ENCODE peak calls at places on chromosomes 3 and 15, in four cellular contexts. C is sigmoid colon, G is AG04450, V is endothelial cell. Y is an unnamed sample.

GRCh38 chr3:52697622-52697946 is 8.0 kb downstream of the GLT8D1 start:
- DNase-seq in V (no peak), G (no peak), C (no peak), Y (no peak)

GRCh38 chr15:37653018-37653417 is 281.4 kb upstream of the TMCO5A start:
- DNase-seq in C (no peak), G (no peak), V (no peak), Y (no peak)

GRCh38 chr15:70715840-70716510 is 47.4 kb downstream of the UACA start:
- DNase-seq in V (no peak), G (no peak), C (no peak), Y (no peak)

GRCh38 chr3:134377896-134378295 is 3.6 kb upstream of the AMOTL2 start:
- DNase-seq in V (no peak), C (peak), G (no peak), Y (no peak)

GRCh38 chr15:88018865-88019626 is 237.5 kb downstream of the NTRK3 start:
- DNase-seq in V (no peak), G (no peak), C (no peak), Y (peak)

GRCh38 chr3:67715911-67716310 is 61.5 kb upstream of the SUCLG2 start:
- DNase-seq in G (no peak), C (no peak), V (no peak), Y (no peak)

GRCh38 chr3:47283193-47283537 is 421 bp downstream of the KLHL18 start:
- DNase-seq in V (no peak), C (peak), G (no peak), Y (peak)

GRCh38 chr3:28294667-28295413 is 53.4 kb downstream of the CMC1 start:
- DNase-seq in C (no peak), V (no peak), G (no peak), Y (no peak)

GRCh38 chr3:149114458-149114857 is 15.0 kb upstream of the HPS3 start:
- DNase-seq in C (no peak), V (no peak), G (no peak), Y (no peak)

GRCh38 chr15:73951044-73951561 is 24.8 kb downstream of the LOXL1 start:
- DNase-seq in G (peak), V (peak), C (peak), Y (peak)
- TF ChIP-seq CTCF in G (peak), V (no peak), C (peak), Y (peak)

DNA sequence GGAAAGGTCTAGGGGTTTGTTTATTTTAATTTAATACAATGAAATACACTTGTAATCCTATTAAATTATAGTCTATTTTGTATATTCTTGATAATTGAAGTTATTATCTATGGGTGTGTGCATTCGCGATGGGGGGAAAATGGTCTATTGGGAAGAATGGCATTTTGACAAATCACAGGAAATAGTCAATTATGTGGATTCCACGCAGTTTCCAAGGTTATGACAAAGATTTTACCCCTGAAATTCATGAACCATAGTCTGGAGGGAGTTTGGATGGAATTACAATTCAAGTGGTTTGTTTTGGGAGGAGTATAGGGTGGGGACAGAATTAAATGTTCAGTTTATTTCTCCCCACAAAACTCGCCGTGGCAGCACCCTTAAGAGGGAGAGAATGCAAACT is 66.5 kb downstream of the RBMS3 start:
- DNase-seq in V (no peak), C (no peak), G (no peak), Y (no peak)
- TF ChIP-seq CTCF in V (no peak), C (no peak), G (no peak), Y (no peak)

GRCh38 chr3:102537122-102537521 is 102.3 kb downstream of the ZPLD1 start:
- DNase-seq in V (no peak), G (no peak), C (no peak), Y (no peak)

GRCh38 chr3:102532901-102533300 is 98.1 kb downstream of the ZPLD1 start:
- DNase-seq in C (no peak), V (no peak), G (no peak), Y (no peak)

GRCh38 chr3:102531686-102532085 is 96.9 kb downstream of the ZPLD1 start:
- DNase-seq in G (no peak), V (no peak), C (no peak), Y (no peak)

GRCh38 chr3:102533784-102534183 is 99.0 kb downstream of the ZPLD1 start:
- DNase-seq in V (no peak), G (no peak), C (no peak), Y (no peak)

GRCh38 chr3:102536479-102536878 is 101.7 kb downstream of the ZPLD1 start:
- DNase-seq in C (no peak), G (peak), V (no peak), Y (no peak)
- TF ChIP-seq CTCF in C (no peak), G (peak), V (peak), Y (peak)

GRCh38 chr15:69303337-69304175 is 4.8 kb downstream of the PAQR5 start:
- DNase-seq in V (no peak), C (no peak), G (no peak), Y (no peak)
- TF ChIP-seq CTCF in V (peak), C (no peak), G (peak), Y (no peak)

GRCh38 chr15:80777836-80778620 is 1.1 kb upstream of the CEMIP start:
- DNase-seq in V (no peak), G (no peak), C (no peak), Y (no peak)

GRCh38 chr15:80778964-80779657 is at the start of gene CEMIP:
- DNase-seq in C (peak), V (peak), G (peak), Y (peak)

GRCh38 chr15:80779658-80780415 is 667 bp downstream of the CEMIP start:
- DNase-seq in G (no peak), V (peak), C (no peak), Y (peak)

GRCh38 chr15:80778621-80778963 is 578 bp upstream of the CEMIP start:
- DNase-seq in V (no peak), G (no peak), C (no peak), Y (no peak)

DNA sequence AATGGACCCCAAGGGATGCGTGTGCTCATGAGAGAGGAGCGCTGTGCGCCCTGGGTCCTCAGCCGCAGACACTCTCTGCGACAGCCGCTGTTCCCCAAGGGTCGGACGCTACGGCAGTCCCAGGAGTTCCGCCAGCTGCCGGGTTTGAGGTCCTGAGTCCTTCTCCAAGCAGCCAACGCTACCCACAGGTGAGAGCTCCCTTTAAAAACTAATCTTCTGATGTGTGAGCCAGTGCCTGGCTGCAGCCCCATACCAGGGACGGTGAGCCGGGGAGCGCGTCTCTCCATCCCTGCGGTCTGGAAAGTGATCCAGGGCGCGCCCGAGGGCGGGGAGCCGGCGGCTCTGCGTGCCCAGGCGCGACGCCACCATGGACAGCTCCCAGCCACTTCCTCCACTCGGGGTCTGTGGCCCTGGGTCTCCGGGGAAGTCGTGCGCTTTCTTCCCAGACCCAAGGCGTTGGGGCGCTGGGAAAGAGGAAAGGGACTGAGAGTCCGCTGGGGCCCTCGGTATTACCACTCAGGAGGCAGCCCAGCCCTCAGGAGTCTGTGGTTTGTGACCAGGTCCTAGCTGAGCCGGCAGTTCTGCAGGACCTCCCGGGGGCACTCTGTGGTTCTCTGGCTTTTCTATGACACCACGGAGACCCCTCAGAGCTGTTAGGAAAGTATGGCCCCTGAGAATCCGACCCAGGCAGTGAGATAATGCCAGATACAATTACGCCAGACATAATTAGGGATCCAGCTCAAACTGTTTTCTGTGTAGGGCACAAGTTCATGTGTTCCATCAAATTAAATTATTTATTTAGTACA is 1.4 kb downstream of the CEMIP start:
- DNase-seq in V (peak), C (no peak), G (no peak), Y (peak)
- TF ChIP-seq CTCF in V (no peak), C (no peak), G (no peak), Y (no peak)

GRCh38 chr15:86911022-86911421 is 831.4 kb downstream of the AGBL1 start:
- DNase-seq in V (no peak), C (no peak), G (no peak), Y (no peak)

GRCh38 chr15:86919581-86919980 is 839.9 kb downstream of the AGBL1 start:
- DNase-seq in V (no peak), G (no peak), C (no peak), Y (no peak)

GRCh38 chr15:86916671-86917450 is 837.2 kb downstream of the AGBL1 start:
- DNase-seq in G (no peak), C (peak), V (no peak), Y (no peak)

DNA sequence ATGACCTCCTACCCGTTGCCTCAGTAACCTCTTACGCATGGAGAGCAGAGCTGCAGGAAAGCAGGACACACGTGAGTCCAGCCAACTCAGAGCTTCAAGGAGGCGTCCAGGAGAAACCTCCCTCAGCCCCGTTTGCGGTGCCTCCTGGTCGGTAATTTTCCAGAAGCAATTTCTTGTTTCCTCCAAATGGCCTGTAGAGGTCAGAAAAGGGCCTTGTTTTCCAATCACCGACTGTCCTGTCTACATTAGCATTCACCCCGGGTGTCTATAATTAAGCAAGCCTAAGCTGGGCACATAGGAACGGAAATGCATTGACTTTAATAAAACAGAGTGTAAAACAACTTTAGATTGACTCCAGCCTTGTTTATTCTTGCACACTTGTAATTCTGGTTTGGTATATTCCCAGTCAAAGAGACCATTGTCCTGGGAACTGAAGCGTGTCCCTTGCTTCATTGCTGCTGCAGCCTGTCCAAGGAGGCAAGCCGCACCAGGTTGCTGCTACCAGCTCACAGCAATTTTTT is 836.2 kb downstream of the AGBL1 start:
- DNase-seq in C (no peak), G (peak), V (peak), Y (peak)
- TF ChIP-seq CTCF in C (no peak), G (peak), V (peak), Y (peak)

DNA sequence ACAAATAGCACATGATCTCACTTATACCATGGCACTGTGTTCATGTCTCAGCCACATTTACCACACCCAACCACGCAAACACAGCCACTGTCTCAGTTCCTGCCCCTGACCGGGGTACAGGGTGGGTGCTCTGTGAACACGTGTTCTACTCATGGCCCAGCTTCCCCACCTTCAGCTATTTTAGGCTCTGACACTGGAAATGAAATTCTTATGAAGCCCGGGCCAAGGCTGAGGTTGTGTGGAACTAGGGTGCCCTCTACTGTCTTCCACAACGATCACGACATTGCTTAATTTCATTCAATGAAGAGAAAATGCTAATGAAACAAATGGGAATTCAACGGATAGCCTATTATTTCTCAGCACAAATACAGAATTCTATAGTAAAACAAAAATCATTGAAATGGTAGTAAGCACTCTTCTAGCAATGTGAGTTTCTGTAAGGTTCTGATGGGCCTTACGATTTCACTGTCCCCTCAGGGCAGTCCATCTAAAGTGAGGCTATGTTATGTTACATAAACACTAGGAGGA is 2.1 kb upstream of the GABRA5 start:
- DNase-seq in G (no peak), C (no peak), V (peak), Y (peak)
- TF ChIP-seq CTCF in G (peak), C (no peak), V (no peak), Y (peak)

GRCh38 chr3:13660042-13660874 is 111.3 kb downstream of the FBLN2 start:
- DNase-seq in C (no peak), V (no peak), G (no peak), Y (no peak)

GRCh38 chr3:13657660-13658435 is 108.9 kb downstream of the FBLN2 start:
- DNase-seq in V (peak), C (no peak), G (no peak), Y (peak)

GRCh38 chr3:13658681-13659080 is 109.8 kb downstream of the FBLN2 start:
- DNase-seq in V (no peak), G (no peak), C (no peak), Y (no peak)

GRCh38 chr3:13661121-13661520 is 112.2 kb downstream of the FBLN2 start:
- DNase-seq in C (no peak), G (no peak), V (no peak), Y (no peak)

GRCh38 chr3:13659221-13659969 is 110.5 kb downstream of the FBLN2 start:
- DNase-seq in C (no peak), V (no peak), G (no peak), Y (no peak)
- TF ChIP-seq CTCF in C (no peak), V (no peak), G (no peak), Y (no peak)

GRCh38 chr15:63519041-63519440 is 14.6 kb downstream of the USP3 start:
- DNase-seq in C (no peak), G (no peak), V (no peak), Y (no peak)
- TF ChIP-seq CTCF in C (no peak), G (no peak), V (no peak), Y (no peak)

Y was measured in glutamatergic neuron.